ENCODE peak calls at places on chromosomes 3 and 15, in seven cellular contexts. I is WERI-Rb-1, N is neural progenitor cell, X is endothelial cell, S is GM12864, Q is neural crest cell, D is Calu3. K is an unnamed sample.
A peak's percentile ranks its signal among the peaks of the same experiment; 100 is the strongest.

GRCh38 chr15:70092462-70092850 is 5.3 kb downstream of the TLE3 start:
- DNase-seq in I (no peak), N (no peak), X (no peak), S (no peak), Q (no peak), D (no peak), K (no peak)

GRCh38 chr3:105385179-105385578 is 18.5 kb downstream of the ALCAM start:
- DNase-seq in I (no peak), N (no peak), X (no peak), S (no peak), Q (no peak), D (no peak), K (no peak)

GRCh38 chr3:9916734-9917680 is at the start of gene IL17RC:
- DNase-seq in I (peak; percentile 92), N (peak; percentile 74), X (peak; percentile 64), S (no peak), Q (peak; percentile 27), D (peak; percentile 80), K (peak; percentile 65)

GRCh38 chr3:127110982-127111693 is 81.8 kb upstream of the PRR23E start:
- DNase-seq in I (no peak), N (no peak), X (no peak), S (no peak), Q (no peak), D (no peak), K (no peak)

GRCh38 chr3:136889947-136890346 is 27.9 kb downstream of the NCK1 start:
- DNase-seq in I (no peak), N (no peak), X (no peak), S (no peak), Q (no peak), D (no peak), K (no peak)

GRCh38 chr3:34863485-34863884 is 775.8 kb upstream of the ARPP21 start:
- DNase-seq in I (no peak), N (no peak), X (no peak), S (no peak), Q (no peak), D (no peak), K (no peak)

GRCh38 chr3:113222412-113223086 is 11.2 kb downstream of the BOC start:
- DNase-seq in I (no peak), N (no peak), X (no peak), S (no peak), Q (no peak), D (no peak), K (no peak)

GRCh38 chr3:28575100-28575747 is 226.6 kb upstream of the AZI2 start:
- DNase-seq in I (peak; percentile 30), N (peak; percentile 74), X (peak; percentile 37), S (no peak), Q (peak; percentile 32), D (no peak), K (no peak)

GRCh38 chr3:38834110-38834509 is 18.1 kb upstream of the SCN10A start:
- DNase-seq in I (no peak), N (peak; percentile 58), X (peak; percentile 41), S (no peak), Q (peak; percentile 40), D (peak; percentile 69), K (peak; percentile 83)

GRCh38 chr3:166554006-166554405 is 716.8 kb upstream of the BCHE start:
- DNase-seq in I (no peak), N (no peak), X (no peak), S (no peak), Q (no peak), D (no peak), K (no peak)

GRCh38 chr3:21672303-21672702 is 78.7 kb downstream of the ZNF385D start:
- DNase-seq in I (peak; percentile 56), N (no peak), X (no peak), S (no peak), Q (no peak), D (peak; percentile 3), K (no peak)

GRCh38 chr15:66899555-66900350 is 165.6 kb upstream of the SMAD3 start:
- DNase-seq in I (no peak), N (no peak), X (no peak), S (no peak), Q (no peak), D (no peak), K (no peak)

GRCh38 chr3:10279384-10280176 is 13.2 kb downstream of the GHRL start:
- DNase-seq in I (no peak), N (no peak), X (no peak), S (no peak), Q (no peak), D (no peak), K (no peak)

GRCh38 chr3:135762188-135762853 is 203.2 kb upstream of the PPP2R3A start:
- DNase-seq in I (peak; percentile 40), N (peak; percentile 33), X (no peak), S (no peak), Q (no peak), D (no peak), K (no peak)
- TF ChIP-seq CTCF in I (peak; percentile 78), N (peak; percentile 44), X (no peak), S (no peak), Q (peak; percentile 19), D (no peak), K (no peak)

DNA sequence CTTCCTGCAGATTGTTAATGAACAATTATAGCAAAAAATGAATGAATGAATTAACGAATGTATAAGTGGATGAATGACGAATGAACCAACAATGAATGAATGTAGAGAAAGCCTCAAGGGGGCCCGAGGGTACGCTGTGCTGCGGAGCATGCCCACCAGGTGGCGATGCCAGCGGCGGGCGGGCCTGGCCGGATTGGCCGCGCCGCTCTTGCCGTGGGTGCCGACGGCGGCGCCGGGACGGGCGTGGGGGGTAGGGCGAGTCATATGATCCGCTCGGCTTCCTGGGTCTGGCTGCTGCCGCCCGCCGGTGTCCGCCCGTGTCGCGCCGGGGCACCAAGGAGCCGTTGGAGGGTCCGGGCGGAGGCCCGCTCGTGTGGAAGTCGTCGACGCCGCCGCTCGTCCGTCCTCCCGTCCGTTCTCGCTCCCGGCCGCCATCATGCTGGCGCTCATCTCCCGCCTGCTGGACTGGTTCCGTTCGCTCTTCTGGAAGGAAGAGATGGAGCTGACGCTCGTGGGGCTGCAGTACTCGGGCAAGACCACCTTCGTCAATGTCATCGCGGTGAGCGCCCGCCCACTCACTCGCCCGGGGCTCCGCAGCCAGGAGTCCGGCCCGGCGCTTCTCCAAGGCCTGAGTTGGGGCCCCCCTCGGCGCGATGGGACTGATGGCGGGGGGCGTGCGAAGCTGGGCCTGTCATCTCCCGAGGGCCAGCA is at the start of gene ARL8B:
- DNase-seq in I (peak; percentile 93), N (peak; percentile 90), X (peak; percentile 93), S (peak; percentile 59), Q (peak; percentile 88), D (peak; percentile 94), K (peak; percentile 95)
- TF ChIP-seq CTCF in I (peak; percentile 94), N (peak; percentile 93), X (peak; percentile 96), S (peak; percentile 91), Q (peak; percentile 97), D (peak; percentile 81), K (peak; percentile 95)

DNA sequence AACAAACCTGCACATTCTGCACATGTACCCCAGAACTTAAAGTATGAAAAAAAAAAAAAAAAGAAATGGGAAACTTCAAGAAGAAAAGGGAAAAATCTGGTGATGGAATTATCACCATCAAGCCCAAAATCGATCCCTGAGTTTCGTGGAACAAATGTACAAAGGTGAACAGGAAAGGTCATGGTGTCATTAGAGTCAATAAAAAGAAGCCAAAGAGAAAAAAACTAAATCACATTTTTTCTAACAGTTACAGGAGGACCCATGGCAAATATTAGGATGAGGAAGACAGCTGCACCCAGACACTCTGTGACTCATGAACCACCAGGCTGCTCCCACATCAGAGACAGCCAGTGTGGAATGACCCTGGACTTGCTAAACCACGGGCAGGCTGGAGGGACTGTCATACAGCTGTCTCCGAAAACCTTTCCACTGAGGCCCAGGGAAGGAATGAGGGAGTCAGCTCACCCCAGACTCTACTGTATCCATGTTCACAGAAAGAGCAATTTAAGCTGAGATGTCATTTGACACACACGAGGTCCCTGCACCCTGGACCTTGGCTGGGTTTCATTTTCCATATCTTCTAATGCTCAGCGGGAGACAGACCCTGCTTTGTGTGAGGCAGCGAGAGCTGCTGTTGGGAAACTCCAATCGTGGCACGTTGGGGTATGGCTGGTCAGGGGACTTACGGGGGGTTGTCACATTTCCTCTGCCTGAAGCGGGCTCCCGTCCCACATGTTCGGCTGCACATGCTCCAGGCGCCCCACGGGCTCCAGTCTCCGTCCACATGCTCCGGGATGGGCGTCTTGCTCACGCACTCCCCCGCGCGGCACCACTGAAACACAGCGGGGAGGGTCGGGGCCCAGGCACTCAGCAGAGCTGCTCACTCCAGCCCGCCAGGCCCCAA is 210.2 kb downstream of the ADAMTS17 start:
- DNase-seq in I (no peak), N (peak; percentile 49), X (no peak), S (no peak), Q (peak; percentile 23), D (peak; percentile 46), K (peak; percentile 49)
- TF ChIP-seq CTCF in I (no peak), N (peak; percentile 44), X (no peak), S (peak; percentile 56), Q (peak; percentile 30), D (no peak), K (peak; percentile 24)

DNA sequence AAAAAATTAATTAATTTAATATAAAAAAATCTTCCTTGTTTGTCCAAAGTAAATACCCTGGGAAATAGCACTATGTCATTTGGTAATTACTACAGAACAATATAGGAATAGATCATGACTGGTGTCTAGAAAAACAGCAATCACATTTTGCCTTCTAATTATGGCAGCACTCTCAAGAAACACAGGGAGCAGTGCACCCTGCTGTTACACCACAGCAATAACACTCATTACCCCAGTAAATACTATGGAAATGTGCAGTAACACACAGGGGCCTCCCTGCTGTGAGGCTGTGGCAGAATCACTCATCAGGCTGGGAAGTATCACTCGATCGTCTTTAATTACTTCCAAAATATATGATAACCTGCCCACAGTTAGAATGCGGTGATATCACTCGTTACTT is 646.0 kb downstream of the TUSC7 start:
- DNase-seq in I (peak; percentile 26), N (peak; percentile 71), X (peak; percentile 28), S (no peak), Q (no peak), D (peak; percentile 27), K (no peak)
- TF ChIP-seq CTCF in I (peak; percentile 58), N (peak; percentile 54), X (peak; percentile 61), S (peak; percentile 36), Q (peak; percentile 66), D (peak; percentile 32), K (no peak)

DNA sequence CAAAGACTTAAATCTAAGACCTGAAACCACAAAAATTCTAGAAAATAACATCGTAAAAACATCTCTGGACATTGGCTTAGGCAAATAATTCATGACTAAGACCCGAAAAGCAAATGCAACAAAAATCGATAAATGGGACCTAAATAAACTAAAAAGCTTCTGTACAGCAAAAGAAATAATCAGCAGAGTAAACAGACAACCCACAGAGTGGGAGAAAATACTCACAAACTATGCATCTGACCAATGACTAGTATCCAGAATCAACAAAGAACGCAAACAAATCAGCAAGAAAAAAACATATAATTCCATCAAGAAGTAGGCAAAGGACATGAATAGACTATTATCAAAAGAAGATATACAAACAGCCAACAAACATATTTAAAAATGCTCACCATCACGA is 749.4 kb downstream of the PLOD2 start:
- DNase-seq in I (no peak), N (no peak), X (no peak), S (no peak), Q (no peak), D (no peak), K (no peak)
- TF ChIP-seq CTCF in I (no peak), N (no peak), X (no peak), S (no peak), Q (no peak), D (no peak), K (no peak)

K was measured in activated CD8-positive, alpha-beta T cell treated with anti-CD3 and anti-CD28 coated beads for 36 hours.